ENCODE peak calls at places on chromosomes 2 and 18, in seven cellular contexts. M is ecto neural progenitor cell, V is AG08396, G is DMS153, R is tibial artery, T is cardiac fibroblast, O is globus pallidus. N is an unnamed sample.

GRCh38 chr2:219559156-219559915 is 12.0 kb downstream of the OBSL1 start:
- DNase-seq in M (no peak), V (no peak), G (no peak), R (no peak), T (no peak), O (no peak), N (no peak)

GRCh38 chr2:105431367-105432088 is 32.7 kb upstream of the FHL2 start:
- DNase-seq in M (no peak), V (peak; percentile 21), G (peak; percentile 32), R (no peak), T (peak; percentile 76), O (no peak), N (no peak)

GRCh38 chr2:234571620-234572407 is 74.9 kb upstream of the ARL4C start:
- DNase-seq in M (no peak), V (no peak), G (no peak), R (no peak), T (no peak), O (no peak), N (no peak)

GRCh38 chr2:106542730-106543359 is 55.7 kb downstream of the CD8B2 start:
- DNase-seq in M (peak; percentile 81), V (peak; percentile 80), G (peak; percentile 38), R (peak; percentile 66), T (peak; percentile 57), O (peak; percentile 18), N (peak; percentile 75)

GRCh38 chr2:12982149-12982584 is 265.4 kb downstream of the TRIB2 start:
- DNase-seq in M (no peak), V (no peak), G (no peak), R (no peak), T (peak; percentile 32), O (no peak), N (no peak)

GRCh38 chr2:64626963-64627760 is 26.6 kb downstream of the SERTAD2 start:
- DNase-seq in M (peak; percentile 79), V (no peak), G (peak; percentile 68), R (no peak), T (no peak), O (peak; percentile 77), N (no peak)

GRCh38 chr2:172408143-172408766 is 19.1 kb upstream of the ITGA6 start:
- DNase-seq in M (no peak), V (no peak), G (peak; percentile 85), R (no peak), T (no peak), O (no peak), N (no peak)

GRCh38 chr2:165601065-165601830 is 131.8 kb downstream of the CSRNP3 start:
- DNase-seq in M (no peak), V (no peak), G (no peak), R (no peak), T (peak; percentile 32), O (no peak), N (no peak)

GRCh38 chr2:138121769-138122661 is 157.7 kb downstream of the HNMT start:
- DNase-seq in M (no peak), V (no peak), G (peak; percentile 86), R (no peak), T (no peak), O (no peak), N (no peak)

GRCh38 chr2:121195036-121195435 is 90.0 kb downstream of the TFCP2L1 start:
- DNase-seq in M (no peak), V (no peak), G (no peak), R (no peak), T (no peak), O (no peak), N (no peak)

GRCh38 chr2:105961599-105962146 is 217.0 kb downstream of the NCK2 start:
- DNase-seq in M (no peak), V (no peak), G (no peak), R (no peak), T (no peak), O (no peak), N (no peak)

GRCh38 chr2:864501-865106 is 86.0 kb upstream of the SNTG2 start:
- DNase-seq in M (no peak), V (no peak), G (no peak), R (no peak), T (no peak), O (no peak), N (no peak)

GRCh38 chr2:29632018-29632417 is 289.4 kb downstream of the ALK start:
- DNase-seq in M (no peak), V (peak; percentile 9), G (no peak), R (no peak), T (no peak), O (no peak), N (no peak)

GRCh38 chr2:207049122-207049521 is 109.8 kb downstream of the CPO start:
- DNase-seq in M (no peak), V (no peak), G (no peak), R (no peak), T (no peak), O (no peak), N (no peak)

GRCh38 chr2:239222346-239223028 is 178.3 kb downstream of the HDAC4 start:
- DNase-seq in M (no peak), V (no peak), G (no peak), R (no peak), T (peak; percentile 89), O (no peak), N (no peak)

GRCh38 chr2:18829331-18829902 is 240.0 kb upstream of the NT5C1B start:
- DNase-seq in M (no peak), V (peak; percentile 20), G (no peak), R (no peak), T (peak; percentile 56), O (no peak), N (no peak)

GRCh38 chr2:74991977-74992376 is 33.5 kb downstream of the POLE4 start:
- DNase-seq in M (no peak), V (peak; percentile 20), G (no peak), R (no peak), T (peak; percentile 96), O (no peak), N (no peak)

GRCh38 chr2:102540882-102541281 is 67.9 kb downstream of the SLC9A4 start:
- DNase-seq in M (no peak), V (no peak), G (no peak), R (no peak), T (no peak), O (no peak), N (no peak)

GRCh38 chr2:55856936-55857335 is 66.6 kb downstream of the EFEMP1 start:
- DNase-seq in M (no peak), V (no peak), G (no peak), R (no peak), T (no peak), O (no peak), N (no peak)

GRCh38 chr18:78080081-78080480 is 830.4 kb downstream of the GALR1 start:
- DNase-seq in M (no peak), V (no peak), G (no peak), R (no peak), T (no peak), O (no peak), N (no peak)

GRCh38 chr2:58533376-58533775 is 292.3 kb upstream of the FANCL start:
- DNase-seq in M (no peak), V (no peak), G (no peak), R (no peak), T (no peak), O (no peak), N (no peak)

GRCh38 chr2:1822341-1822740 is 78.0 kb upstream of the PXDN start:
- DNase-seq in M (no peak), V (no peak), G (no peak), R (no peak), T (no peak), O (no peak), N (no peak)

GRCh38 chr2:47172156-47172921 is 17.2 kb upstream of the STPG4 start:
- DNase-seq in M (no peak), V (no peak), G (no peak), R (no peak), T (no peak), O (no peak), N (no peak)

GRCh38 chr2:78521938-78522337 is 503.6 kb upstream of the REG3G start:
- DNase-seq in M (no peak), V (no peak), G (no peak), R (no peak), T (no peak), O (no peak), N (no peak)

GRCh38 chr2:67108231-67108630 is 288.9 kb upstream of the ETAA1 start:
- DNase-seq in M (no peak), V (no peak), G (peak; percentile 62), R (no peak), T (no peak), O (no peak), N (no peak)

GRCh38 chr2:216133392-216133791 is 24.2 kb downstream of the XRCC5 start:
- DNase-seq in M (no peak), V (no peak), G (no peak), R (no peak), T (no peak), O (no peak), N (no peak)

GRCh38 chr2:85457877-85458316 is 39.4 kb downstream of the SH2D6 start:
- DNase-seq in M (no peak), V (no peak), G (peak; percentile 57), R (no peak), T (no peak), O (no peak), N (no peak)

GRCh38 chr18:67730884-67731283 is 214.4 kb upstream of the DSEL start:
- DNase-seq in M (no peak), V (peak; percentile 28), G (no peak), R (no peak), T (peak; percentile 15), O (no peak), N (no peak)

GRCh38 chr2:7191927-7192326 is 274.7 kb downstream of the RNF144A start:
- DNase-seq in M (no peak), V (no peak), G (no peak), R (no peak), T (peak; percentile 77), O (no peak), N (no peak)

GRCh38 chr18:49612515-49613033 is 50.7 kb downstream of the LIPG start:
- DNase-seq in M (no peak), V (no peak), G (no peak), R (no peak), T (no peak), O (no peak), N (no peak)

GRCh38 chr2:27961997-27962396 is 71.5 kb downstream of the BABAM2 start:
- DNase-seq in M (no peak), V (no peak), G (no peak), R (no peak), T (peak; percentile 20), O (no peak), N (no peak)

GRCh38 chr2:65128297-65129190 is 1.4 kb downstream of the RAB1A start:
- DNase-seq in M (no peak), V (no peak), G (no peak), R (peak; percentile 67), T (peak; percentile 41), O (peak; percentile 25), N (no peak)

GRCh38 chr2:210261996-210262510 is 36.8 kb upstream of the ACADL start:
- DNase-seq in M (no peak), V (no peak), G (no peak), R (no peak), T (no peak), O (no peak), N (no peak)

GRCh38 chr2:64825831-64826496 is 163.2 kb upstream of the SLC1A4 start:
- DNase-seq in M (no peak), V (no peak), G (no peak), R (no peak), T (no peak), O (no peak), N (no peak)

GRCh38 chr2:166057363-166058169 is 70.3 kb downstream of the SCN1A start:
- DNase-seq in M (no peak), V (peak; percentile 4), G (peak; percentile 5), R (no peak), T (peak; percentile 75), O (no peak), N (no peak)

GRCh38 chr18:79522451-79523220 is 126.9 kb downstream of the NFATC1 start:
- DNase-seq in M (peak; percentile 48), V (no peak), G (no peak), R (peak; percentile 13), T (no peak), O (no peak), N (peak; percentile 57)

GRCh38 chr2:180122874-180123273 is 115.8 kb upstream of the CWC22 start:
- DNase-seq in M (no peak), V (peak; percentile 10), G (no peak), R (no peak), T (peak; percentile 45), O (no peak), N (no peak)

GRCh38 chr2:85792783-85793441 is 39.1 kb downstream of the ATOH8 start:
- DNase-seq in M (no peak), V (peak; percentile 68), G (no peak), R (peak; percentile 46), T (peak; percentile 91), O (no peak), N (no peak)